ENCODE peak calls at places on chromosomes 13 and 19, in four cellular contexts. Q is retinal pigment epithelial cell, D is psoas muscle, A is type B pancreatic cell. U is an unnamed sample.

GRCh38 chr19:2555422-2556220 is 79.7 kb downstream of the GADD45B start:
- DNase-seq in Q (no peak), D (no peak), A (no peak), U (no peak)

GRCh38 chr19:31718898-31719297 is 369.7 kb upstream of the TSHZ3 start:
- DNase-seq in A (peak; percentile 3), Q (no peak), D (no peak), U (no peak)

GRCh38 chr19:29668746-29669609 is 3.7 kb downstream of the PLEKHF1 start:
- DNase-seq in Q (no peak), D (no peak), A (no peak), U (no peak)

GRCh38 chr13:44786724-44787123 is 202.5 kb downstream of the NUFIP1 start:
- DNase-seq in A (no peak), D (no peak), Q (no peak), U (no peak)

GRCh38 chr19:19050731-19051130 is 13.1 kb upstream of the SLC25A42 start:
- DNase-seq in D (no peak), Q (no peak), A (no peak), U (no peak)

GRCh38 chr13:26074706-26075105 is 22.9 kb upstream of the SHISA2 start:
- DNase-seq in Q (no peak), D (no peak), A (no peak), U (no peak)

GRCh38 chr13:108595416-108596257 is 33.8 kb upstream of the MYO16 start:
- DNase-seq in D (no peak), Q (no peak), A (no peak), U (no peak)

GRCh38 chr19:11496391-11497163 is 9.1 kb downstream of the ZNF653 start:
- DNase-seq in A (peak; percentile 83), Q (no peak), D (peak; percentile 70), U (peak; percentile 77)

GRCh38 chr13:23979361-23980159 is 82.3 kb upstream of the C1QTNF9B start:
- DNase-seq in A (peak; percentile 77), D (peak; percentile 81), Q (no peak), U (peak; percentile 85)

GRCh38 chr13:102805680-102806079 is 6.8 kb downstream of the BIVM start:
- DNase-seq in A (no peak), Q (no peak), D (no peak), U (no peak)

GRCh38 chr19:1082165-1082927 is 12.8 kb downstream of the POLR2E start:
- DNase-seq in A (peak; percentile 90), D (no peak), Q (no peak), U (peak; percentile 68)

GRCh38 chr19:1189419-1189818 is 15.4 kb upstream of the SBNO2 start:
- DNase-seq in A (no peak), Q (no peak), D (no peak), U (no peak)

GRCh38 chr19:48568345-48568886 is 16.4 kb downstream of the SULT2B1 start:
- DNase-seq in A (no peak), D (peak; percentile 93), Q (peak; percentile 86), U (peak; percentile 93)

GRCh38 chr13:20911037-20911436 is 8.5 kb upstream of the XPO4 start:
- DNase-seq in Q (no peak), A (no peak), D (no peak), U (no peak)

GRCh38 chr13:51291341-51291740 is 48.1 kb upstream of the SERPINE3 start:
- DNase-seq in D (no peak), A (no peak), Q (no peak), U (no peak)

GRCh38 chr19:5006201-5006600 is 37.3 kb downstream of the KDM4B start:
- DNase-seq in A (no peak), Q (no peak), D (no peak), U (peak; percentile 54)

GRCh38 chr19:17448190-17448967 is at the start of gene TMEM221:
- DNase-seq in A (no peak), D (peak; percentile 59), Q (no peak), U (no peak)

GRCh38 chr13:99956473-99957349 is 14.9 kb downstream of the ZIC5 start:
- DNase-seq in D (peak; percentile 19), Q (no peak), A (no peak), U (no peak)

GRCh38 chr19:18995804-18996241 is 37.5 kb downstream of the SUGP2 start:
- DNase-seq in D (peak; percentile 35), Q (peak; percentile 60), A (no peak), U (peak; percentile 84)

GRCh38 chr19:38712161-38712748 is 32.0 kb downstream of the CAPN12 start:
- DNase-seq in A (no peak), D (no peak), Q (no peak), U (no peak)

GRCh38 chr19:11230621-11231386 is 8.6 kb upstream of the ANGPTL8 start:
- DNase-seq in Q (no peak), D (no peak), A (no peak), U (no peak)

GRCh38 chr13:26095846-26096245 is 44.0 kb upstream of the SHISA2 start:
- DNase-seq in D (no peak), Q (no peak), A (no peak), U (no peak)

U was measured in Right ventricle myocardium inferior.